ENCODE peak calls at places on chromosomes 6 and 20, in seven cellular contexts. L is HCT116, A is GM12878, P is K562, F is HepG2, Q is H1, K is SK-N-SH. E is an unnamed sample.

GRCh38 chr20:22684763-22685443 is 100.5 kb upstream of the FOXA2 start:
- DNase-seq in L (no peak), A (no peak), P (peak; percentile 37), F (no peak), Q (no peak), K (no peak), E (no peak)

GRCh38 chr6:5205877-5206840 is 54.6 kb downstream of the LYRM4 start:
- DNase-seq in L (no peak), A (no peak), P (peak; percentile 38), F (peak; percentile 95), Q (no peak), K (peak; percentile 23), E (no peak)

GRCh38 chr6:108331982-108332381 is 37.1 kb downstream of the AFG1L start:
- DNase-seq in L (no peak), A (no peak), P (no peak), F (no peak), Q (no peak), K (no peak), E (no peak)

GRCh38 chr20:44908987-44909871 is 631 bp upstream of the PABPC1L start:
- DNase-seq in L (no peak), A (no peak), P (no peak), F (no peak), Q (no peak), K (no peak), E (no peak)

GRCh38 chr6:38213275-38213674 is 393.7 kb downstream of the ZFAND3 start:
- DNase-seq in L (no peak), A (no peak), P (no peak), F (no peak), Q (no peak), K (no peak), E (no peak)

GRCh38 chr6:154156135-154156948 is 117.3 kb downstream of the OPRM1 start:
- DNase-seq in L (peak; percentile 52), A (no peak), P (peak; percentile 37), F (peak; percentile 30), Q (no peak), K (peak; percentile 25), E (peak; percentile 55)

GRCh38 chr6:53410508-53411258 is 61.9 kb upstream of the ELOVL5 start:
- DNase-seq in L (peak; percentile 22), A (peak; percentile 37), P (peak; percentile 74), F (peak; percentile 56), Q (no peak), K (peak; percentile 49), E (peak; percentile 66)

GRCh38 chr6:135182120-135182992 is 1.2 kb downstream of the MYB start:
- DNase-seq in L (no peak), A (no peak), P (peak; percentile 71), F (no peak), Q (no peak), K (peak; percentile 63), E (no peak)

GRCh38 chr20:61875221-61875885 is 190.3 kb downstream of the TAF4 start:
- DNase-seq in L (no peak), A (no peak), P (no peak), F (no peak), Q (no peak), K (peak; percentile 45), E (peak; percentile 42)

GRCh38 chr6:3383525-3383924 is 73.3 kb downstream of the SLC22A23 start:
- DNase-seq in L (peak; percentile 57), A (peak; percentile 75), P (peak; percentile 94), F (peak; percentile 88), Q (no peak), K (no peak), E (no peak)

GRCh38 chr20:48090784-48091183 is 305.5 kb upstream of the SULF2 start:
- DNase-seq in L (no peak), A (no peak), P (no peak), F (no peak), Q (no peak), K (no peak), E (no peak)

GRCh38 chr6:80165819-80166218 is 59.3 kb downstream of the BCKDHB start:
- DNase-seq in L (no peak), A (no peak), P (no peak), F (no peak), Q (no peak), K (no peak), E (no peak)

GRCh38 chr20:25242231-25242630 is 5.7 kb upstream of the PYGB start:
- DNase-seq in L (no peak), A (no peak), P (no peak), F (no peak), Q (no peak), K (peak; percentile 52), E (no peak)

GRCh38 chr20:38001981-38002380 is 31.3 kb downstream of the TTI1 start:
- DNase-seq in L (no peak), A (no peak), P (peak; percentile 47), F (no peak), Q (no peak), K (no peak), E (no peak)

GRCh38 chr20:6714202-6714800 is 53.2 kb upstream of the BMP2 start:
- DNase-seq in L (no peak), A (no peak), P (peak; percentile 6), F (no peak), Q (no peak), K (no peak), E (no peak)

GRCh38 chr20:56362833-56363413 is 4.1 kb downstream of the FAM210B start:
- DNase-seq in L (no peak), A (no peak), P (peak; percentile 98), F (no peak), Q (no peak), K (no peak), E (no peak)
- TF ChIP-seq JUND in L (no peak), A (no peak), P (peak; percentile 71), F (no peak), Q (no peak), K (no peak), E (no peak)

GRCh38 chr6:155541976-155542375 is 86.3 kb upstream of the NOX3 start:
- DNase-seq in L (no peak), A (no peak), P (no peak), F (no peak), Q (no peak), K (no peak), E (no peak)
- TF ChIP-seq JUND in L (no peak), A (no peak), P (no peak), F (no peak), Q (no peak), K (no peak), E (no peak)

GRCh38 chr6:150409576-150410066 is 40.8 kb downstream of the IYD start:
- DNase-seq in L (no peak), A (no peak), P (peak; percentile 18), F (no peak), Q (no peak), K (no peak), E (no peak)

GRCh38 chr6:150408842-150409241 is 40.0 kb downstream of the IYD start:
- DNase-seq in L (no peak), A (no peak), P (no peak), F (no peak), Q (no peak), K (no peak), E (no peak)

GRCh38 chr6:150406948-150407347 is 38.1 kb downstream of the IYD start:
- DNase-seq in L (no peak), A (no peak), P (no peak), F (no peak), Q (no peak), K (no peak), E (no peak)

DNA sequence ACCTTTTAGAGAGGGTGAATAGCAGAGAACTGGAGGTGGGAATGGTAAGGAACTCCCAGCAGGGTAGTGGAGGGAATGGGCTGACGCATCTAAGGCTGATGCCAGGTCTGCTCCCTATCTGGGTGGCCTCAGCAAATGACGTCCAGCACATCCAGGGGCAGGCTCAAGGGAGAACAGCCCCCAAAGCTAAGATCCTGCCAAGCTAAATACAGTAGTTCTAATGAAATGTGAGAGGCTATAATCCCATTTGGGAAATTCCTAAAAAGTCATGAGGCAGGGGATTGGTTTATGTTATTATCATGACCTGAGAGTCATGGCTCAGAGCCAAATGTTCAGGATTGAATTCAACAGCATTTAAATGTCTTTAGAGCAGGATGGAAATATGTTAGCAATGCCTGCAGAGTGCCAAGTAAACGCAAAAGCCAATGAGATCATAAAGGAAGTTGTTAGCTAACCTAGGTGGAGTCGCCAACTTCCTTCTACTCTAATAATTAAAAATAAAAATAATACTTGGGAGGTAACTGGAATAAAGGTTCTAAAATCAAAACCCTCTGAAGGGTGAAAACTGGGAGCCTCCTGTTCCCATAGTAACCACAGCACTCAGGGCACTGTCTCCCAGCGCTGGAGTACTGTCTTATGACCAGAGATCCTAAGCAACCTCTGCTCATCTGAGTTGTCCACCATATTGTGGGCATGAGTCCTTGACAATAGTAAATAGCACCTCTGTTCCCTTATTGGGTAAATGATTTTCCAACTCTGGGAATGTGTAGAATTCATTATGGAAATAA is 34.8 kb downstream of the IYD start:
- DNase-seq in L (no peak), A (no peak), P (no peak), F (no peak), Q (no peak), K (no peak), E (peak; percentile 32)
- TF ChIP-seq JUND in L (no peak), A (no peak), P (no peak), F (no peak), Q (no peak), K (no peak), E (no peak)

DNA sequence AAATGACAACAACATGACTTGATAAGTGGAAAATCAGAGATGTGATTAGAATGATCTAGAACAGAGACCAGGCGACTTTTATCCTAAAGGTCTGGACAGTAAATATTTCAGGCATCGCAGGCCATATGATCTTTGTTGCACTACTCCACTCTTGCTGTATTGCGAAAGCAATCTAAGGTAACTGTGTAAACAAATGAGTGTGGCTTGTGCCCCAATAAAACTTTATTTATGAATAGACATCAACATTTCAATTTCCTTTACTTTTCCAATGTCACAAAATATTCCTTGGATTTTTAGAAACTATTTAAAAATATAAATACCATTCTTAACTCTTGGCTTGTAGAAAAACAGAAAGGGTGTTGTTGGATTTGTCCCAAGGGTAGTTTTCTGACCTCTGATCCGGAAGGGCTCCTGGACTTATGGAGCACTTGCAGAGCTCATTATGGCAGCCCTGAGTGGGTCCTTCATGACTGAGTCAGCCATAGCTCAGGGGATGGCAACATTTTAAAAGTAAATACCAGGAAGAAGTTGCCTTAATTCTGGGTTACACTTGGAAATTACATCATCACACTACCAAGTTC is 34.5 kb downstream of the IL20RA start:
- DNase-seq in L (no peak), A (no peak), P (no peak), F (no peak), Q (no peak), K (no peak), E (no peak)
- TF ChIP-seq JUND in L (no peak), A (no peak), P (no peak), F (no peak), Q (no peak), K (no peak), E (no peak)

GRCh38 chr6:75723382-75723781 is 25.7 kb upstream of the MYO6 start:
- DNase-seq in L (no peak), A (no peak), P (no peak), F (no peak), Q (no peak), K (no peak), E (no peak)

GRCh38 chr6:75719133-75719532 is 29.9 kb upstream of the MYO6 start:
- DNase-seq in L (no peak), A (no peak), P (no peak), F (no peak), Q (no peak), K (no peak), E (no peak)
- TF ChIP-seq JUND in L (no peak), A (no peak), P (no peak), F (no peak), Q (no peak), K (no peak), E (no peak)

E was measured in T47D.